ENCODE peak calls at places on chromosomes 1 and 21, in eight cellular contexts. V is heart left ventricle; S is ovary; D is GM06990; O is cardiac fibroblast; E is breast epithelium; L is right lobe of liver; R is CD8-positive, alpha-beta T cell. Z is an unnamed sample.

GRCh38 chr1:150551784-150552691 is 2.8 kb downstream of the ADAMTSL4 start:
- DNase-seq in V (peak; percentile 89), S (peak; percentile 89), D (no peak), O (peak; percentile 94), E (peak; percentile 67), L (peak; percentile 92), R (no peak), Z (peak; percentile 96)

GRCh38 chr1:114345930-114346479 is 165.0 kb downstream of the TRIM33 start:
- DNase-seq in V (peak; percentile 66), S (peak; percentile 48), D (no peak), O (peak; percentile 9), E (no peak), L (peak; percentile 56), R (no peak), Z (peak; percentile 17)

GRCh38 chr1:5620997-5621396 is 371.2 kb downstream of the NPHP4 start:
- DNase-seq in V (no peak), S (no peak), D (no peak), O (no peak), E (no peak), L (no peak), R (no peak), Z (no peak)

GRCh38 chr1:7539772-7540175 is 231.3 kb upstream of the VAMP3 start:
- DNase-seq in V (peak; percentile 55), S (no peak), D (no peak), O (peak; percentile 24), E (peak; percentile 68), L (no peak), R (no peak), Z (no peak)

GRCh38 chr1:12616709-12617373 is 1.2 kb downstream of the DHRS3 start:
- DNase-seq in V (peak; percentile 78), S (no peak), D (no peak), O (no peak), E (no peak), L (no peak), R (peak; percentile 34), Z (no peak)

GRCh38 chr1:234978397-234979291 is 150.0 kb downstream of the TOMM20 start:
- DNase-seq in V (no peak), S (no peak), D (peak; percentile 90), O (peak; percentile 75), E (no peak), L (peak; percentile 92), R (peak; percentile 56), Z (peak; percentile 96)

GRCh38 chr1:211680752-211681327 is 5.4 kb upstream of the NEK2 start:
- DNase-seq in V (peak; percentile 74), S (peak; percentile 65), D (peak; percentile 73), O (peak; percentile 92), E (no peak), L (peak; percentile 62), R (peak; percentile 74), Z (peak; percentile 88)

GRCh38 chr1:11151854-11152612 is 37.1 kb upstream of the ANGPTL7 start:
- DNase-seq in V (no peak), S (no peak), D (no peak), O (peak; percentile 23), E (no peak), L (peak; percentile 71), R (no peak), Z (peak; percentile 13)

GRCh38 chr1:196407358-196408041 is 200.7 kb downstream of the KCNT2 start:
- DNase-seq in V (no peak), S (no peak), D (no peak), O (peak; percentile 41), E (no peak), L (no peak), R (no peak), Z (no peak)

GRCh38 chr1:10635385-10635896 is 160.7 kb downstream of the PEX14 start:
- DNase-seq in V (no peak), S (no peak), D (no peak), O (peak; percentile 58), E (no peak), L (no peak), R (no peak), Z (peak; percentile 51)

GRCh38 chr1:242081446-242081845 is 82.5 kb upstream of the MAP1LC3C start:
- DNase-seq in V (no peak), S (no peak), D (no peak), O (no peak), E (no peak), L (no peak), R (no peak), Z (peak; percentile 83)
- H3K4me3 ChIP-seq in V (no peak overlapping the region), S (no peak overlapping the region), D (no peak overlapping the region), O (no peak overlapping the region), E (no peak overlapping the region), L (no peak overlapping the region), R (no peak overlapping the region), Z (no peak overlapping the region)

GRCh38 chr1:172600615-172601014 is 58.3 kb upstream of the FASLG start:
- DNase-seq in V (no peak), S (no peak), D (no peak), O (no peak), E (no peak), L (no peak), R (no peak), Z (no peak)
- TF ChIP-seq CTCF in V (no peak), S (no peak), D (no peak), O (no peak), E (no peak), L (no peak), R (no peak), Z (no peak)

GRCh38 chr21:42576639-42577038 is 63.0 kb downstream of the SLC37A1 start:
- DNase-seq in V (no peak), S (no peak), D (no peak), O (no peak), E (no peak), L (no peak), R (no peak), Z (no peak)
- H3K4me3 ChIP-seq in V (no peak overlapping the region), S (no peak overlapping the region), D (no peak overlapping the region), O (no peak overlapping the region), E (no peak overlapping the region), L (no peak overlapping the region), R (no peak overlapping the region), Z (no peak overlapping the region)

DNA sequence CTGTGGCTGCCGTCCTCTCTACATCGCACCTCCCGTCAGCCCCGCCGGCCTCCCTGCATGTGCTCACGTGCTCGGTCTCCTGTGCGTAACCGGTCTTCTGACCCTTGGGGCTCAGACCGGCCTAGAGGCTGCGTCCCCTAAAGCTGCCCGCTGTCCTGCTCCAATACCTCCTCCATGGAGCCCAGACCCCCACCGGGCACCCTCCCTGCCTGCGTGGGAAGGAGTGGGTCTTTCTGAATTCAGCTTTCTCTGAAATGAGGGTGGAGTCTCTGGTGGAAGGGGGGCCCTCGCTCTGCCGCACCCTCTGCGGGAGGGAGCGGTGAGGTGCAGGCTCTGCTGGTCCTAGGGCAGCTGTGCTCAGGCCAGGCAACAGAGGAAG is 18.7 kb upstream of the POFUT2 start:
- DNase-seq in V (peak; percentile 35), S (peak; percentile 64), D (no peak), O (no peak), E (no peak), L (no peak), R (no peak), Z (no peak)
- TF ChIP-seq CTCF in V (no peak), S (no peak), D (no peak), O (no peak), E (no peak), L (no peak), R (no peak), Z (no peak)

GRCh38 chr1:32702599-32703478 is at the start of gene SYNC:
- DNase-seq in V (peak; percentile 83), S (peak; percentile 71), D (no peak), O (peak; percentile 51), E (no peak), L (no peak), R (no peak), Z (peak; percentile 58)
- H3K4me3 ChIP-seq in V (peak within 1 kb of the TSS; percentile 82), S (peak within 1 kb of the TSS; percentile 39), D (peak within 1 kb of the TSS; percentile 43), O (peak within 1 kb of the TSS; percentile 62), E (peak within 1 kb of the TSS; percentile 76), L (peak within 1 kb of the TSS; percentile 41), R (no peak within 1 kb of the TSS), Z (peak within 1 kb of the TSS; percentile 63)